ENCODE peak calls at places on chromosomes 16 and 17, in six cellular contexts. P, U, O, G, H and B are unnamed samples.
A peak's percentile ranks its signal among the peaks of the same experiment; 100 is the strongest.

GRCh38 chr16:24975428-24975889 is 39.7 kb downstream of the ARHGAP17 start:
- DNase-seq in O (no peak), H (no peak), U (peak; percentile 54), P (no peak), G (no peak), B (peak; percentile 6)

GRCh38 chr16:28984619-28985135 is at the start of gene LAT:
- DNase-seq in G (no peak), U (peak; percentile 55), O (no peak), H (no peak), P (no peak), B (peak; percentile 84)

GRCh38 chr17:19718613-19719364 is 2.4 kb upstream of the SLC47A2 start:
- DNase-seq in H (no peak), G (no peak), P (no peak), O (peak; percentile 29), U (no peak), B (no peak)

GRCh38 chr16:73268311-73268997 is 220.5 kb upstream of the ZFHX3 start:
- DNase-seq in P (no peak), O (peak; percentile 11), G (no peak), H (no peak), U (no peak), B (no peak)

GRCh38 chr17:39213852-39214251 is 11.9 kb downstream of the STAC2 start:
- DNase-seq in P (peak; percentile 90), U (no peak), O (no peak), G (no peak), H (no peak), B (no peak)

GRCh38 chr17:29420128-29420527 is 30.0 kb downstream of the TAOK1 start:
- DNase-seq in G (no peak), O (no peak), P (no peak), U (no peak), H (no peak), B (no peak)

GRCh38 chr17:60555786-60556185 is 29.7 kb upstream of the APPBP2 start:
- DNase-seq in U (no peak), O (no peak), H (no peak), P (no peak), G (no peak), B (no peak)

GRCh38 chr16:77298638-77299360 is 99.6 kb downstream of the SYCE1L start:
- DNase-seq in O (no peak), G (no peak), H (no peak), P (no peak), U (no peak), B (no peak)

GRCh38 chr16:1688807-1689560 is 10.9 kb downstream of the JPT2 start:
- DNase-seq in U (no peak), P (no peak), G (no peak), H (no peak), O (no peak), B (no peak)

GRCh38 chr17:77890771-77891170 is 67.7 kb upstream of the TNRC6C start:
- DNase-seq in G (no peak), H (no peak), P (no peak), O (no peak), U (no peak), B (no peak)

GRCh38 chr16:70410736-70411135 is 28.2 kb downstream of the ST3GAL2 start:
- DNase-seq in U (no peak), P (peak; percentile 34), H (no peak), O (no peak), G (no peak), B (no peak)

GRCh38 chr17:47275245-47275984 is 21.8 kb downstream of the ITGB3 start:
- DNase-seq in H (no peak), G (peak; percentile 89), O (peak; percentile 41), U (no peak), P (peak; percentile 70), B (no peak)

GRCh38 chr16:89157778-89158177 is 13.8 kb upstream of the CDH15 start:
- DNase-seq in P (no peak), O (no peak), H (no peak), U (no peak), G (no peak), B (no peak)

GRCh38 chr16:26569793-26570192 is 496.9 kb upstream of the C16orf82 start:
- DNase-seq in O (peak; percentile 11), H (peak; percentile 6), G (no peak), P (peak; percentile 8), U (peak; percentile 10), B (peak; percentile 15)

GRCh38 chr16:22375117-22375962 is 921 bp upstream of the CDR2 start:
- DNase-seq in P (no peak), G (peak; percentile 8), H (no peak), O (no peak), U (no peak), B (no peak)

GRCh38 chr17:50871369-50871768 is 5.2 kb upstream of the TOB1 start:
- DNase-seq in P (no peak), U (no peak), O (no peak), H (no peak), G (no peak), B (peak; percentile 77)

GRCh38 chr16:25007284-25007984 is 7.7 kb downstream of the ARHGAP17 start:
- DNase-seq in U (no peak), G (no peak), H (no peak), O (no peak), P (no peak), B (peak; percentile 34)

GRCh38 chr17:76354747-76355310 is 1.1 kb upstream of the PRPSAP1 start:
- DNase-seq in H (no peak), O (no peak), G (no peak), P (no peak), U (no peak), B (peak; percentile 18)

GRCh38 chr16:61471737-61472136 is 564.5 kb downstream of the CDH8 start:
- DNase-seq in G (no peak), O (no peak), P (no peak), H (no peak), U (no peak), B (no peak)

GRCh38 chr17:79840204-79840988 is 1.2 kb upstream of the CBX4 start:
- DNase-seq in O (peak; percentile 56), H (peak; percentile 45), P (peak; percentile 71), G (no peak), U (peak; percentile 53), B (peak; percentile 46)

GRCh38 chr17:81712468-81713003 is 452 bp downstream of the SLC25A10 start:
- DNase-seq in O (peak; percentile 43), G (no peak), P (peak; percentile 35), U (peak; percentile 77), H (peak; percentile 44), B (peak; percentile 37)
- TF ChIP-seq CTCF in O (no peak), G (no peak), P (no peak), U (peak; percentile 6), H (peak; percentile 22), B (no peak)

DNA sequence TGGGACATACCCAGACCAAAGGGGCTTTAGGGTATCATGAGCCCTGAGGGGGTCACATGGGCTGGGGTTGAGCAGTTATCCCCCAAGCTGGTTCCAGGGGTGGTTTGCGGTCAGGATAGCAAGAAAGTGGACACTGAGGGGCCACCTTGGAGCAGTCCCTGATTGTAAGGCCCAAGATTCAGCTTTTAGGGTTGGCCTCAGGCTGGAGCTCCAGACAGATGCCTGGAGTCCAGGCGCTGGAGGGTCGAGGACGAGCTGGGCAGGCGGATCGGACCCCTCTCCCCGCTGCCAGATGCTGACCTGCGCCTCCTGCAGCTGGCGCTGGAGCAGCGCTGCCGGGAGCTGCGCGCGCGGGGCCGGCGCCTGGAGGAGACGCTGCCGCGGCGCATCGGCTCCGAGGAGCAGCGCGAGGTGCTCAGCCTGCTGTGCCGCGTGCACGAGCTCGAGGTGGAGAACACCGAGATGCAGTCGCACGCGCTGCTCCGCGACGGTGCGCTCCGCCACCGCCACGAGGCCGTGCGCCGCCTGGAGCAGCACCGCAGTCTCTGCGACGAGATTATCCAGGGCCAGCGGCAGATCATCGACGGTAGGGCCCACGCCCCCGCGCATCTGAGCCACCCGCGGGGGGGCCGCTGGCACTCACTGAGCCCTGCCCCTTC is 10.0 kb downstream of the BTBD17 start:
- DNase-seq in P (no peak), U (no peak), O (peak; percentile 47), H (no peak), G (no peak), B (peak; percentile 11)
- TF ChIP-seq CTCF in P (no peak), U (no peak), O (no peak), H (peak; percentile 38), G (no peak), B (no peak)

GRCh38 chr17:31517524-31517923 is 126.0 kb downstream of the RAB11FIP4 start:
- DNase-seq in U (no peak), G (no peak), H (no peak), P (no peak), O (peak; percentile 23), B (no peak)
- TF ChIP-seq CTCF in U (peak; percentile 30), G (peak; percentile 34), H (peak; percentile 34), P (no peak), O (no peak), B (peak; percentile 38)

GRCh38 chr16:84618428-84619102 is 687 bp upstream of the COTL1 start:
- DNase-seq in G (no peak), O (no peak), P (peak; percentile 58), U (no peak), H (peak; percentile 37), B (no peak)
- TF ChIP-seq CTCF in G (no peak), O (no peak), P (peak; percentile 34), U (no peak), H (no peak), B (no peak)

DNA sequence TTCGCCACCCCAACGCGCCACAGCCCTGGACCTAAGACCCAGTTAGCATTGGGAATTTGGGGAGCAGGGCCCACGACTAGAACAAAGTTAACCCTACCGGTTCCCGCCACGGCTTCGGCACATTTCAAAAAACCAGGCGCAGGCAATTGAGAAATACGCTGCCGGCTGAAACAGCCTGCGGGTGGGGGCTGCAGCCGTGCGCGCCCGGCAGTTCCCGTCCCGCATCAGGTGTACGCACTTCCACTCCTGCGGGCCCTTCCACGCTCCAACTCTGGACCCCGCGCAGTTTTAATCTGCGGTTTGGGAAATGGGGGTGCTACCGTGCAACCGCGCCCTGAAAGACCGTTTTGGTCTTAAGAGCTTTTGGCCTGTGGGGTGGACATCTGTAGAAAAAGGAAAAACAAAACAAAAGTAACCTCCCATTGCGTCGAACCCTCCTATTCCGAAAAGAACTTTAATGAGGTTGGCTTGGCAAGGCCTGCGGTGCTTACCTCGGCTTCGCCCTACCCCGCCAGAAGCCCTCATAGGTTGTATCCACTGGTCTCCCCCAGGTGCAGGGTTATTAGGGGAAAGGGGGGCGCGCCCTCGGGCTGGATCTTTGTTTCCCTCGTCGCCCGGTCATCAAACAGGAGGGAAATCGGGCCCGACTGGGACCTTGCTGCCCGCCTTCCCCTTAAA is 7.1 kb downstream of the IRX5 start:
- DNase-seq in P (no peak), H (peak; percentile 31), O (no peak), G (no peak), U (no peak), B (no peak)
- TF ChIP-seq CTCF in P (no peak), H (peak; percentile 36), O (peak; percentile 33), G (peak; percentile 4), U (no peak), B (no peak)

GRCh38 chr16:65704866-65705265 is 583.0 kb upstream of the CDH11 start:
- DNase-seq in U (no peak), G (no peak), H (no peak), O (peak; percentile 23), P (no peak), B (no peak)
- TF ChIP-seq CTCF in U (no peak), G (peak; percentile 23), H (peak; percentile 39), O (peak; percentile 41), P (no peak), B (no peak)